ENCODE peak calls at places on chromosomes 11 and 22, in five cellular contexts. One of them, this sample, is unnamed.

GRCh38 chr11:1830500-1831223 is 4.1 kb upstream of the SYT8 start:
- DNase-seq in right atrium auricular region: no peak
- DNase-seq in lower leg skin: peak; percentile 74
- DNase-seq in endodermal cell: peak; percentile 45
- DNase-seq in stomach: peak; percentile 93
- DNase-seq in this sample: no peak

GRCh38 chr22:49209452-49210195 is 618.0 kb downstream of the BRD1 start:
- DNase-seq in right atrium auricular region: peak; percentile 28
- DNase-seq in lower leg skin: no peak
- DNase-seq in endodermal cell: peak; percentile 22
- DNase-seq in stomach: peak; percentile 20
- DNase-seq in this sample: no peak

GRCh38 chr22:23826510-23827350 is 12.1 kb downstream of the DERL3 start:
- DNase-seq in right atrium auricular region: no peak
- DNase-seq in lower leg skin: no peak
- DNase-seq in endodermal cell: no peak
- DNase-seq in stomach: no peak
- DNase-seq in this sample: no peak

GRCh38 chr11:12587333-12587997 is 86.8 kb upstream of the TEAD1 start:
- DNase-seq in right atrium auricular region: no peak
- DNase-seq in lower leg skin: no peak
- DNase-seq in endodermal cell: peak; percentile 71
- DNase-seq in stomach: no peak
- DNase-seq in this sample: no peak

GRCh38 chr22:24161909-24162308 is 19.4 kb upstream of the SUSD2 start:
- DNase-seq in right atrium auricular region: no peak
- DNase-seq in lower leg skin: no peak
- DNase-seq in endodermal cell: no peak
- DNase-seq in stomach: peak; percentile 86
- DNase-seq in this sample: no peak

GRCh38 chr22:46233231-46233630 is 16.9 kb downstream of the CDPF1 start:
- DNase-seq in right atrium auricular region: no peak
- DNase-seq in lower leg skin: peak; percentile 30
- DNase-seq in endodermal cell: no peak
- DNase-seq in stomach: no peak
- DNase-seq in this sample: no peak

GRCh38 chr11:86486261-86487030 is 111.8 kb downstream of the CCDC81 start:
- DNase-seq in right atrium auricular region: no peak
- DNase-seq in lower leg skin: peak; percentile 64
- DNase-seq in endodermal cell: no peak
- DNase-seq in stomach: no peak
- DNase-seq in this sample: no peak

GRCh38 chr11:130448416-130449068 is at the start of gene ADAMTS15:
- DNase-seq in right atrium auricular region: peak; percentile 89
- DNase-seq in lower leg skin: peak; percentile 48
- DNase-seq in endodermal cell: peak; percentile 98
- DNase-seq in stomach: peak; percentile 86
- DNase-seq in this sample: no peak

GRCh38 chr22:25518000-25518663 is 46.3 kb upstream of the GRK3 start:
- DNase-seq in right atrium auricular region: no peak
- DNase-seq in lower leg skin: no peak
- DNase-seq in endodermal cell: no peak
- DNase-seq in stomach: no peak
- DNase-seq in this sample: no peak

GRCh38 chr11:93842461-93842860 is 8.0 kb downstream of the VSTM5 start:
- DNase-seq in right atrium auricular region: no peak
- DNase-seq in lower leg skin: no peak
- DNase-seq in endodermal cell: peak; percentile 26
- DNase-seq in stomach: peak; percentile 83
- DNase-seq in this sample: no peak

GRCh38 chr11:34262601-34263081 is 95.2 kb downstream of the ABTB2 start:
- DNase-seq in right atrium auricular region: no peak
- DNase-seq in lower leg skin: no peak
- DNase-seq in endodermal cell: no peak
- DNase-seq in stomach: no peak
- DNase-seq in this sample: no peak

GRCh38 chr22:36911887-36912661 is 1.4 kb upstream of the CSF2RB start:
- DNase-seq in right atrium auricular region: no peak
- DNase-seq in lower leg skin: no peak
- DNase-seq in endodermal cell: peak; percentile 73
- DNase-seq in stomach: no peak
- DNase-seq in this sample: no peak

GRCh38 chr22:49097966-49098365 is 729.7 kb downstream of the BRD1 start:
- DNase-seq in right atrium auricular region: no peak
- DNase-seq in lower leg skin: peak; percentile 23
- DNase-seq in endodermal cell: no peak
- DNase-seq in stomach: no peak
- DNase-seq in this sample: no peak

GRCh38 chr11:122731500-122731913 is 76.0 kb downstream of the UBASH3B start:
- DNase-seq in right atrium auricular region: no peak
- DNase-seq in lower leg skin: no peak
- DNase-seq in endodermal cell: no peak
- DNase-seq in stomach: no peak
- DNase-seq in this sample: no peak

GRCh38 chr22:50293441-50294318 is 13.8 kb downstream of the PLXNB2 start:
- DNase-seq in right atrium auricular region: no peak
- DNase-seq in lower leg skin: no peak
- DNase-seq in endodermal cell: peak; percentile 95
- DNase-seq in stomach: peak; percentile 94
- DNase-seq in this sample: no peak

GRCh38 chr22:49969751-49970527 is 9.4 kb downstream of the PIM3 start:
- DNase-seq in right atrium auricular region: no peak
- DNase-seq in lower leg skin: no peak
- DNase-seq in endodermal cell: peak; percentile 47
- DNase-seq in stomach: peak; percentile 26
- DNase-seq in this sample: no peak

DNA sequence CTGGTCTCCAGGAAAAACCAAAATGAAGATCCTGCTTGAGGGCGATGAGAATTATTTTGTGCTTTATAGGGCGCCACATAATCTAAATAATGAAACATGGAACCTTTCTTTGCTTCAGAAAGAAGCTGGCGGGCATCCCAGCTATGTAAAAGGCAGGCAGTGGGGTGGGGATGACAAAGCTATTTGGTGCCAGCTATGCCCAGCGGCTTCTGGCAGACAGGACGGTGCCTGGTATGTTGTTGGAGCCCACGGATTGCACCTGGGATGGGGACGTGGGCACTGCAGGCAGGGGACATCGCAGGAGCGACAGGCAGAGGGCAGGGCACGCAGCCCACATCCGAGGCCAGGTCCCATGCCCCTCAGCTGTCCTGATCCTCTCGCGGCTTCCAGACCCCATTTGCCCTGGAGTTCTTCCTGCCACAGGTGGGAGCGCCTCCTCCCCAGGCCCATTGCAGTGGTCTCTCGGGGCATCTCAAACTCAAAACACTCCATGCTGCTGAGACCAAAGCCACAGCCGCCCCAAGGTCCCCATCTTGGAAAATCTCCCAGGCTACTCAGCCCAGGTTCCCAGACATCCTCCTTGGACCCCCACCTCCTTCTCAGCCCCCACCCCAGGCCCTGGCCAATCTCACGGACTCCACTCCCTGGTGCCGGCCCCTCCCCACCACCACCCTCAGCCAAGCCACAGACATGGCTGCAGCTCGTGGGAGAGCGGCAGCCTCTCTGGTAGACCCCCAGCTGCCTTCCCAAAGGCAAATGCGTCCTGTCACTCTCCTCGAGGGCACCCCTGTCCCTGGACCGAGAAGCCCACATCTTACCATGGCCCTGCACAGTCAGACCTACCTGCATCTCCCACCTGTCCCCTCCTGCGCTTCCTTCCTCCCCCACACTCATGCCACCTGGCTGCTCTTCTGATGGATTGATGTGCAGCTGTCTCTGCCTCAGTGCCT is 45.7 kb downstream of the SHISAL1 start:
- DNase-seq in right atrium auricular region: no peak
- DNase-seq in lower leg skin: no peak
- DNase-seq in endodermal cell: no peak
- DNase-seq in stomach: no peak
- DNase-seq in this sample: no peak
- H3K4me3 ChIP-seq in right atrium auricular region: no peak overlapping the region
- H3K4me3 ChIP-seq in lower leg skin: no peak overlapping the region
- H3K4me3 ChIP-seq in endodermal cell: no peak overlapping the region
- H3K4me3 ChIP-seq in stomach: no peak overlapping the region
- H3K4me3 ChIP-seq in this sample: no peak overlapping the region

DNA sequence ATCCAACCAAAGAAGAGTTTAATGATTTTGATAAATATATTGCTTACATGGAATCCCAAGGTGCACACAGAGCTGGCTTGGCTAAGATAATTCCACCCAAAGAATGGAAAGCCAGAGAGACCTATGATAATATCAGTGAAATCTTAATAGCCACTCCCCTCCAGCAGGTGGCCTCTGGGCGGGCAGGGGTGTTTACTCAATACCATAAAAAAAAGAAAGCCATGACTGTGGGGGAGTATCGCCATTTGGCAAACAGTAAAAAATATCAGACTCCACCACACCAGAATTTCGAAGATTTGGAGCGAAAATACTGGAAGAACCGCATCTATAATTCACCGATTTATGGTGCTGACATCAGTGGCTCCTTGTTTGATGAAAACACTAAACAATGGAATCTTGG is 23.9 kb downstream of the KDM4D start:
- DNase-seq in right atrium auricular region: no peak
- DNase-seq in lower leg skin: no peak
- DNase-seq in endodermal cell: no peak
- DNase-seq in stomach: no peak
- DNase-seq in this sample: no peak
- TF ChIP-seq CTCF in right atrium auricular region: no peak
- TF ChIP-seq CTCF in lower leg skin: no peak
- TF ChIP-seq CTCF in endodermal cell: peak; percentile 60
- TF ChIP-seq CTCF in stomach: no peak
- TF ChIP-seq CTCF in this sample: peak; percentile 13

DNA sequence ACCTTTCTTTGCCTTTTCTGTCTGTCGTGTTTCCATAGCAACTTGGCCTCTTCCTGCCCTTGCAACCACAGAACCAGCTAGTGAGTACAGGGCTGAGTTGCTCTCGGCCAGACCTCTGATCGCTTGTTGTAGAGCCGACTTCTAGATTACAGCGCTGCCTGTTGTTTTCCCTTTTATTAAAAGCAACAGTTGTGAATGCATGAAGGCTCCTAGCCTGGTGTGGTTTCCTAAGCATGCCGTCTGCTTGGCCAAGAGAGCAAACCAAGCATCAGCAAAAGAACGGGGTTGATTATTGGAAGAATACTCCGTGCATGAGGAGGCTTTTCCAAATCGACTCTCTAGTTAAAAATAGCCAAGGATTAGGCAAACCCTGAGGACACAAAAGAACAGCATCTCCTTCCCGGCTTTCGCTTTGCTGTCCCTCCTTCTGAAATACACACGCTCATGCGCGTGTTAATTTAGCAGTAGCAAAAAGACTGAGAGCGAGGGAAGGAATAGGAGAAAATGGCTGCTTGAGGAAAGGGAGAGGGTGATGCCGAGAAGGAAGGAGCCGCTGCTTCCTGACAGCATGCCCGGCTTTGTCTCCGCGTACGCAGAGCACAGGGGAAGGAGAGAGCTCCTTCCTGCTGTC is 71.5 kb upstream of the TTC12 start:
- DNase-seq in right atrium auricular region: no peak
- DNase-seq in lower leg skin: no peak
- DNase-seq in endodermal cell: no peak
- DNase-seq in stomach: no peak
- DNase-seq in this sample: no peak
- H3K4me3 ChIP-seq in right atrium auricular region: peak overlapping the region; percentile 44
- H3K4me3 ChIP-seq in lower leg skin: no peak overlapping the region
- H3K4me3 ChIP-seq in endodermal cell: no peak overlapping the region
- H3K4me3 ChIP-seq in stomach: peak overlapping the region; percentile 37
- H3K4me3 ChIP-seq in this sample: no peak overlapping the region

GRCh38 chr22:20178922-20179227 is 28.0 kb upstream of the CCDC188 start:
- DNase-seq in right atrium auricular region: no peak
- DNase-seq in lower leg skin: no peak
- DNase-seq in endodermal cell: no peak
- DNase-seq in stomach: no peak
- DNase-seq in this sample: no peak

GRCh38 chr22:20181194-20181931 is 30.5 kb upstream of the CCDC188 start:
- DNase-seq in right atrium auricular region: no peak
- DNase-seq in lower leg skin: no peak
- DNase-seq in endodermal cell: no peak
- DNase-seq in stomach: no peak
- DNase-seq in this sample: no peak

GRCh38 chr22:20179455-20180244 is 28.8 kb upstream of the CCDC188 start:
- DNase-seq in right atrium auricular region: no peak
- DNase-seq in lower leg skin: no peak
- DNase-seq in endodermal cell: no peak
- DNase-seq in stomach: no peak
- DNase-seq in this sample: no peak

GRCh38 chr22:20180640-20181039 is 29.8 kb upstream of the CCDC188 start:
- DNase-seq in right atrium auricular region: no peak
- DNase-seq in lower leg skin: no peak
- DNase-seq in endodermal cell: no peak
- DNase-seq in stomach: no peak
- DNase-seq in this sample: no peak

DNA sequence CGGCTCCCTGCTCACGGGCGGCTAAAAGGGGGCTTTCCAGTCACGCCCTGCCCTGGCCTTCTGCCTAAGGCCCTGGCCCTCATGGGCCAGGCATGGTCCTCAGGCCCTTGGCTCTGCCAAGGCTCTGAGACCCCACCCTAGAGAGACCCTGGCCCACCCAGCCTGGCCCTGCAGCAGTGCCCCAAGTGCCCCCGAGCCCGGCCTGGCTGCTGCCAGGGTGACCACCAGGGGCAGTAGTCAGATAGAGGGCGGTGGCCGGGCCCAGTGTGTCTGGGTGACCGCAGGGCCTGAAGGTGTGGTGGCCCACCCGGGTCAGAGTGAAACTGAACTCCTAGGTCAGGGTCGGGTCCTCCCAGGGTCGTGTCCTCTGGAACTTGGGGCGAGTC is 29.4 kb upstream of the CCDC188 start:
- DNase-seq in right atrium auricular region: no peak
- DNase-seq in lower leg skin: no peak
- DNase-seq in endodermal cell: peak; percentile 71
- DNase-seq in stomach: no peak
- DNase-seq in this sample: no peak
- TF ChIP-seq CTCF in right atrium auricular region: peak; percentile 14
- TF ChIP-seq CTCF in lower leg skin: no peak
- TF ChIP-seq CTCF in endodermal cell: peak; percentile 76
- TF ChIP-seq CTCF in stomach: no peak
- TF ChIP-seq CTCF in this sample: peak; percentile 24

GRCh38 chr11:58574851-58575250 is 805 bp downstream of the LPXN start:
- DNase-seq in right atrium auricular region: no peak
- DNase-seq in lower leg skin: no peak
- DNase-seq in endodermal cell: no peak
- DNase-seq in stomach: no peak
- DNase-seq in this sample: no peak
- H3K4me3 ChIP-seq in right atrium auricular region: no peak overlapping the region
- H3K4me3 ChIP-seq in lower leg skin: no peak overlapping the region
- H3K4me3 ChIP-seq in endodermal cell: no peak overlapping the region
- H3K4me3 ChIP-seq in stomach: no peak overlapping the region
- H3K4me3 ChIP-seq in this sample: peak overlapping the region; percentile 92

GRCh38 chr11:133842053-133842452 is 3.3 kb downstream of the SPATA19 start:
- DNase-seq in right atrium auricular region: no peak
- DNase-seq in lower leg skin: no peak
- DNase-seq in endodermal cell: peak; percentile 70
- DNase-seq in stomach: no peak
- DNase-seq in this sample: no peak
- TF ChIP-seq CTCF in right atrium auricular region: no peak
- TF ChIP-seq CTCF in lower leg skin: no peak
- TF ChIP-seq CTCF in endodermal cell: no peak
- TF ChIP-seq CTCF in stomach: no peak
- TF ChIP-seq CTCF in this sample: no peak

GRCh38 chr11:108483163-108483562 is 15.0 kb downstream of the POGLUT3 start:
- DNase-seq in right atrium auricular region: no peak
- DNase-seq in lower leg skin: no peak
- DNase-seq in endodermal cell: no peak
- DNase-seq in stomach: no peak
- DNase-seq in this sample: no peak
- H3K4me3 ChIP-seq in right atrium auricular region: no peak overlapping the region
- H3K4me3 ChIP-seq in lower leg skin: no peak overlapping the region
- H3K4me3 ChIP-seq in endodermal cell: no peak overlapping the region
- H3K4me3 ChIP-seq in stomach: no peak overlapping the region
- H3K4me3 ChIP-seq in this sample: no peak overlapping the region